ENCODE peak calls at places on chromosome 20, in ten cellular contexts. One of them, this sample, is unnamed.

GRCh38 chr20:10686356-10687169 is 12.8 kb upstream of the JAG1 start:
- DNase-seq in tibial nerve: no peak
- DNase-seq in body of pancreas: no peak
- DNase-seq in A549: no peak
- DNase-seq in NB4: no peak
- DNase-seq in breast epithelium: no peak
- DNase-seq in lower leg skin: no peak
- DNase-seq in prostate gland: no peak
- DNase-seq in stomach: no peak
- DNase-seq in Peyer's patch: no peak
- DNase-seq in this sample: no peak

GRCh38 chr20:36238760-36239159 is 2.5 kb downstream of the AAR2 start:
- DNase-seq in A549: no peak
- DNase-seq in body of pancreas: no peak
- DNase-seq in prostate gland: no peak
- DNase-seq in Peyer's patch: no peak
- DNase-seq in breast epithelium: no peak
- DNase-seq in NB4: no peak
- DNase-seq in lower leg skin: no peak
- DNase-seq in tibial nerve: no peak
- DNase-seq in stomach: no peak
- DNase-seq in this sample: no peak

GRCh38 chr20:1287787-1288569 is 21.9 kb downstream of the SNPH start:
- DNase-seq in prostate gland: no peak
- DNase-seq in NB4: no peak
- DNase-seq in body of pancreas: no peak
- DNase-seq in breast epithelium: no peak
- DNase-seq in Peyer's patch: no peak
- DNase-seq in stomach: no peak
- DNase-seq in A549: no peak
- DNase-seq in lower leg skin: no peak
- DNase-seq in tibial nerve: no peak
- DNase-seq in this sample: no peak

GRCh38 chr20:57699395-57699794 is 10.4 kb downstream of the PMEPA1 start:
- DNase-seq in stomach: no peak
- DNase-seq in A549: no peak
- DNase-seq in Peyer's patch: no peak
- DNase-seq in prostate gland: no peak
- DNase-seq in breast epithelium: no peak
- DNase-seq in NB4: no peak
- DNase-seq in tibial nerve: no peak
- DNase-seq in body of pancreas: no peak
- DNase-seq in lower leg skin: no peak
- DNase-seq in this sample: no peak

GRCh38 chr20:34537651-34538050 is 20.9 kb upstream of the MAP1LC3A start:
- DNase-seq in breast epithelium: no peak
- DNase-seq in lower leg skin: no peak
- DNase-seq in NB4: no peak
- DNase-seq in A549: no peak
- DNase-seq in tibial nerve: no peak
- DNase-seq in body of pancreas: no peak
- DNase-seq in Peyer's patch: no peak
- DNase-seq in prostate gland: no peak
- DNase-seq in stomach: no peak
- DNase-seq in this sample: peak; percentile 8

GRCh38 chr20:58251979-58252591 is 23.6 kb upstream of the ANKRD60 start:
- DNase-seq in prostate gland: no peak
- DNase-seq in tibial nerve: no peak
- DNase-seq in breast epithelium: no peak
- DNase-seq in lower leg skin: no peak
- DNase-seq in Peyer's patch: no peak
- DNase-seq in NB4: peak; percentile 87
- DNase-seq in A549: peak; percentile 97
- DNase-seq in body of pancreas: no peak
- DNase-seq in stomach: no peak
- DNase-seq in this sample: no peak

GRCh38 chr20:50442526-50442925 is 67.7 kb upstream of the PTPN1 start:
- DNase-seq in stomach: no peak
- DNase-seq in lower leg skin: no peak
- DNase-seq in A549: no peak
- DNase-seq in Peyer's patch: no peak
- DNase-seq in prostate gland: no peak
- DNase-seq in body of pancreas: no peak
- DNase-seq in tibial nerve: no peak
- DNase-seq in NB4: no peak
- DNase-seq in breast epithelium: no peak
- DNase-seq in this sample: no peak

GRCh38 chr20:58891076-58891685 is 38.7 kb downstream of the GNAS start:
- DNase-seq in NB4: peak; percentile 87
- DNase-seq in body of pancreas: peak; percentile 80
- DNase-seq in lower leg skin: peak; percentile 59
- DNase-seq in tibial nerve: peak; percentile 61
- DNase-seq in A549: peak; percentile 45
- DNase-seq in breast epithelium: peak; percentile 79
- DNase-seq in prostate gland: peak; percentile 74
- DNase-seq in Peyer's patch: peak; percentile 86
- DNase-seq in stomach: peak; percentile 83
- DNase-seq in this sample: peak; percentile 90

GRCh38 chr20:328596-329324 is 3.4 kb downstream of the SOX12 start:
- DNase-seq in tibial nerve: no peak
- DNase-seq in Peyer's patch: no peak
- DNase-seq in prostate gland: no peak
- DNase-seq in breast epithelium: no peak
- DNase-seq in NB4: no peak
- DNase-seq in A549: no peak
- DNase-seq in body of pancreas: no peak
- DNase-seq in stomach: no peak
- DNase-seq in lower leg skin: no peak
- DNase-seq in this sample: no peak

GRCh38 chr20:36093025-36093803 is 61.3 kb upstream of the EPB41L1 start:
- DNase-seq in stomach: peak; percentile 83
- DNase-seq in A549: no peak
- DNase-seq in body of pancreas: peak; percentile 65
- DNase-seq in breast epithelium: peak; percentile 72
- DNase-seq in prostate gland: peak; percentile 43
- DNase-seq in tibial nerve: peak; percentile 36
- DNase-seq in NB4: peak; percentile 48
- DNase-seq in lower leg skin: no peak
- DNase-seq in Peyer's patch: peak; percentile 77
- DNase-seq in this sample: peak; percentile 72

GRCh38 chr20:14446446-14446845 is 109.0 kb upstream of the FLRT3 start:
- DNase-seq in breast epithelium: no peak
- DNase-seq in A549: no peak
- DNase-seq in prostate gland: no peak
- DNase-seq in Peyer's patch: no peak
- DNase-seq in body of pancreas: no peak
- DNase-seq in lower leg skin: no peak
- DNase-seq in NB4: no peak
- DNase-seq in stomach: no peak
- DNase-seq in tibial nerve: no peak
- DNase-seq in this sample: no peak

GRCh38 chr20:4091332-4092135 is 76.2 kb upstream of the RNF24 start:
- DNase-seq in tibial nerve: peak; percentile 46
- DNase-seq in lower leg skin: peak; percentile 16
- DNase-seq in A549: peak; percentile 89
- DNase-seq in body of pancreas: peak; percentile 73
- DNase-seq in Peyer's patch: peak; percentile 78
- DNase-seq in stomach: peak; percentile 69
- DNase-seq in prostate gland: peak; percentile 30
- DNase-seq in NB4: peak; percentile 71
- DNase-seq in breast epithelium: peak; percentile 65
- DNase-seq in this sample: peak; percentile 80
- TF ChIP-seq CTCF in tibial nerve: peak; percentile 57
- TF ChIP-seq CTCF in lower leg skin: no peak
- TF ChIP-seq CTCF in A549: peak; percentile 70
- TF ChIP-seq CTCF in body of pancreas: peak; percentile 64
- TF ChIP-seq CTCF in Peyer's patch: peak; percentile 58
- TF ChIP-seq CTCF in stomach: peak; percentile 46
- TF ChIP-seq CTCF in prostate gland: peak; percentile 36
- TF ChIP-seq CTCF in NB4: peak; percentile 86
- TF ChIP-seq CTCF in breast epithelium: peak; percentile 46
- TF ChIP-seq CTCF in this sample: peak; percentile 55

GRCh38 chr20:62953839-62954703 is 1.6 kb downstream of the SLC17A9 start:
- DNase-seq in tibial nerve: peak; percentile 59
- DNase-seq in body of pancreas: no peak
- DNase-seq in Peyer's patch: peak; percentile 73
- DNase-seq in prostate gland: peak; percentile 32
- DNase-seq in NB4: peak; percentile 98
- DNase-seq in A549: no peak
- DNase-seq in lower leg skin: peak; percentile 62
- DNase-seq in stomach: peak; percentile 75
- DNase-seq in breast epithelium: no peak
- DNase-seq in this sample: peak; percentile 82

GRCh38 chr20:62951143-62951895 is 1.2 kb upstream of the SLC17A9 start:
- DNase-seq in lower leg skin: no peak
- DNase-seq in NB4: no peak
- DNase-seq in stomach: no peak
- DNase-seq in prostate gland: no peak
- DNase-seq in body of pancreas: no peak
- DNase-seq in tibial nerve: no peak
- DNase-seq in A549: no peak
- DNase-seq in breast epithelium: no peak
- DNase-seq in Peyer's patch: no peak
- DNase-seq in this sample: no peak

GRCh38 chr20:62953167-62953838 is 794 bp downstream of the SLC17A9 start:
- DNase-seq in body of pancreas: no peak
- DNase-seq in prostate gland: no peak
- DNase-seq in NB4: peak; percentile 55
- DNase-seq in stomach: no peak
- DNase-seq in lower leg skin: no peak
- DNase-seq in tibial nerve: no peak
- DNase-seq in breast epithelium: no peak
- DNase-seq in Peyer's patch: no peak
- DNase-seq in A549: no peak
- DNase-seq in this sample: no peak

GRCh38 chr20:62951896-62952372 is 575 bp upstream of the SLC17A9 start:
- DNase-seq in tibial nerve: no peak
- DNase-seq in A549: no peak
- DNase-seq in lower leg skin: no peak
- DNase-seq in prostate gland: no peak
- DNase-seq in stomach: no peak
- DNase-seq in Peyer's patch: no peak
- DNase-seq in body of pancreas: no peak
- DNase-seq in breast epithelium: no peak
- DNase-seq in NB4: no peak
- DNase-seq in this sample: no peak

DNA sequence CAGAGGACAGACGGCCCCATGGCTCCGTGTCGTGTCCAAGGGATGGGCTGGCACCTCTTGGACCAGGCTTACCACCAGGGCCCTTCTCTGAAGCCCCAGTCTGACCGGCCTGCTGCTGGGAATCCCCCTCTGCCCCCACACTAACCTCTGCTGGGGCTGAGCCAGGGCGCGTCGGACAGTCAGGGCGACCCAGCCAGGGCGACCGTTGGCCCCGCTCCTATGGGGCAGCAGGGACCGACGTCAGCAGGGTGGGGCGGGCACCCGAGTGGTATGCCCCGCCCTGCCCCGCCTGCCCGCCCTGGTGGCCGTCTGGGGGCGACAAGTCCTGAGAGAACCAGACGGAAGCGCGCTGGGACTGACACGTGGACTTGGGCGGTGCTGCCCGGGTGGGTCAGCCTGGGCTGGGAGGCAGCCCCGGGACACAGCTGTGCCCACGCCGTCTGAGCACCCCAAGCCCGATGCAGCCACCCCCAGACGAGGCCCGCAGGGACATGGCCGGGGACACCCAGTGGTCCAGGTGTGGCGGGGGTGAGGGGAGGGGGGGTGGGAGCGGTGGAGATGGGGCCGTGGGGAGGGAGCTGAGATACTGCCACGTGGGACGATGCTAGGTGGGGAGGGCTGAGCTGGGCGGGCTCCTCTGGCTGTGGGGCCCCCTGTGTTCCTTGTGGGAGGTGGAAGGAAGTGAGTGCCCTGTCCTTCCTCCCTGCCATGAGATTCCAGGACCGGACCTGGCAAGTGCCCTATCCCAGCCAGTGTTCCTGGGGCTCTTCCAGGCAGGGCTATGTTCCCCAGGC is at the start of gene SLC17A9:
- DNase-seq in NB4: peak; percentile 94
- DNase-seq in prostate gland: no peak
- DNase-seq in tibial nerve: peak; percentile 43
- DNase-seq in A549: no peak
- DNase-seq in breast epithelium: no peak
- DNase-seq in body of pancreas: peak; percentile 46
- DNase-seq in stomach: peak; percentile 84
- DNase-seq in Peyer's patch: peak; percentile 90
- DNase-seq in lower leg skin: peak; percentile 44
- DNase-seq in this sample: peak; percentile 54
- TF ChIP-seq POLR2A in NB4: peak; percentile 86
- TF ChIP-seq POLR2A in prostate gland: no peak
- TF ChIP-seq POLR2A in tibial nerve: no peak
- TF ChIP-seq POLR2A in A549: no peak
- TF ChIP-seq POLR2A in breast epithelium: no peak
- TF ChIP-seq POLR2A in body of pancreas: no peak
- TF ChIP-seq POLR2A in stomach: no peak
- TF ChIP-seq POLR2A in Peyer's patch: peak; percentile 33
- TF ChIP-seq POLR2A in lower leg skin: no peak
- TF ChIP-seq POLR2A in this sample: no peak

GRCh38 chr20:3784863-3785239 is 1.7 kb downstream of the CENPB start:
- DNase-seq in lower leg skin: no peak
- DNase-seq in tibial nerve: no peak
- DNase-seq in breast epithelium: no peak
- DNase-seq in body of pancreas: no peak
- DNase-seq in Peyer's patch: no peak
- DNase-seq in prostate gland: no peak
- DNase-seq in A549: no peak
- DNase-seq in stomach: no peak
- DNase-seq in NB4: no peak
- DNase-seq in this sample: no peak
- H3K4me3 ChIP-seq in lower leg skin: peak overlapping the region; percentile 44
- H3K4me3 ChIP-seq in tibial nerve: peak overlapping the region; percentile 71
- H3K4me3 ChIP-seq in breast epithelium: peak overlapping the region; percentile 80
- H3K4me3 ChIP-seq in body of pancreas: no peak overlapping the region
- H3K4me3 ChIP-seq in Peyer's patch: no peak overlapping the region
- H3K4me3 ChIP-seq in prostate gland: peak overlapping the region; percentile 53
- H3K4me3 ChIP-seq in A549: peak overlapping the region; percentile 86
- H3K4me3 ChIP-seq in stomach: peak overlapping the region; percentile 61
- H3K4me3 ChIP-seq in NB4: peak overlapping the region; percentile 83
- H3K4me3 ChIP-seq in this sample: no peak overlapping the region

GRCh38 chr20:41951615-41952014 is 333.4 kb upstream of the CHD6 start:
- DNase-seq in Peyer's patch: no peak
- DNase-seq in A549: no peak
- DNase-seq in tibial nerve: no peak
- DNase-seq in body of pancreas: no peak
- DNase-seq in stomach: no peak
- DNase-seq in lower leg skin: no peak
- DNase-seq in breast epithelium: no peak
- DNase-seq in NB4: no peak
- DNase-seq in prostate gland: no peak
- DNase-seq in this sample: no peak

GRCh38 chr20:41960166-41960565 is 342.0 kb upstream of the CHD6 start:
- DNase-seq in body of pancreas: no peak
- DNase-seq in breast epithelium: no peak
- DNase-seq in NB4: no peak
- DNase-seq in Peyer's patch: no peak
- DNase-seq in tibial nerve: no peak
- DNase-seq in lower leg skin: no peak
- DNase-seq in A549: no peak
- DNase-seq in prostate gland: no peak
- DNase-seq in stomach: no peak
- DNase-seq in this sample: no peak

GRCh38 chr20:41958391-41958790 is 340.2 kb upstream of the CHD6 start:
- DNase-seq in lower leg skin: no peak
- DNase-seq in NB4: peak; percentile 7
- DNase-seq in A549: no peak
- DNase-seq in tibial nerve: no peak
- DNase-seq in Peyer's patch: no peak
- DNase-seq in body of pancreas: no peak
- DNase-seq in stomach: no peak
- DNase-seq in breast epithelium: no peak
- DNase-seq in prostate gland: no peak
- DNase-seq in this sample: no peak

GRCh38 chr20:41956316-41957050 is 338.3 kb upstream of the CHD6 start:
- DNase-seq in lower leg skin: no peak
- DNase-seq in stomach: no peak
- DNase-seq in body of pancreas: no peak
- DNase-seq in tibial nerve: no peak
- DNase-seq in Peyer's patch: no peak
- DNase-seq in breast epithelium: no peak
- DNase-seq in A549: no peak
- DNase-seq in prostate gland: no peak
- DNase-seq in NB4: peak; percentile 49
- DNase-seq in this sample: no peak
- TF ChIP-seq CTCF in lower leg skin: no peak
- TF ChIP-seq CTCF in stomach: peak; percentile 32
- TF ChIP-seq CTCF in body of pancreas: peak; percentile 43
- TF ChIP-seq CTCF in tibial nerve: peak; percentile 18
- TF ChIP-seq CTCF in Peyer's patch: no peak
- TF ChIP-seq CTCF in breast epithelium: peak; percentile 28
- TF ChIP-seq CTCF in A549: peak; percentile 30
- TF ChIP-seq CTCF in prostate gland: no peak
- TF ChIP-seq CTCF in NB4: peak; percentile 78
- TF ChIP-seq CTCF in this sample: peak; percentile 20

This sample was measured in heart left ventricle.